ENCODE peak calls at places on chromosome 19, in six cellular contexts. One of them, this sample, is unnamed. For H3K4me1, the result is how much of the 10 kb centered on the place peaks cover.

GRCh38 chr19:10450853-10451609 is 30.7 kb downstream of the PDE4A start:
- DNase-seq in pancreas: no peak
- DNase-seq in fibroblast of lung: no peak
- DNase-seq in mammary epithelial cell: no peak
- DNase-seq in neural progenitor cell: peak
- DNase-seq in astrocyte: no peak
- DNase-seq in this sample: peak

GRCh38 chr19:34366670-34367423 is 1.9 kb downstream of the GPI start:
- DNase-seq in pancreas: no peak
- DNase-seq in fibroblast of lung: peak
- DNase-seq in mammary epithelial cell: peak
- DNase-seq in neural progenitor cell: no peak
- DNase-seq in astrocyte: peak
- DNase-seq in this sample: no peak

GRCh38 chr19:15282311-15282705 is 50.0 kb downstream of the BRD4 start:
- DNase-seq in pancreas: no peak
- DNase-seq in fibroblast of lung: no peak
- DNase-seq in mammary epithelial cell: peak
- DNase-seq in neural progenitor cell: no peak
- DNase-seq in astrocyte: no peak
- DNase-seq in this sample: no peak

GRCh38 chr19:15836345-15836594 is 20.8 kb upstream of the OR10H1 start:
- DNase-seq in pancreas: no peak
- DNase-seq in fibroblast of lung: peak
- DNase-seq in mammary epithelial cell: no peak
- DNase-seq in neural progenitor cell: no peak
- DNase-seq in astrocyte: peak
- DNase-seq in this sample: no peak

GRCh38 chr19:37551123-37551993 is 43.2 kb downstream of the ZNF571 start:
- DNase-seq in pancreas: no peak
- DNase-seq in fibroblast of lung: peak
- DNase-seq in mammary epithelial cell: peak
- DNase-seq in neural progenitor cell: no peak
- DNase-seq in astrocyte: peak
- DNase-seq in this sample: no peak

GRCh38 chr19:51441410-51442390 is 16.6 kb downstream of the SIGLEC8 start:
- DNase-seq in pancreas: no peak
- DNase-seq in fibroblast of lung: no peak
- DNase-seq in mammary epithelial cell: peak
- DNase-seq in neural progenitor cell: no peak
- DNase-seq in astrocyte: no peak
- DNase-seq in this sample: no peak

GRCh38 chr19:32674153-32674958 is 624 bp downstream of the ANKRD27 start:
- DNase-seq in pancreas: no peak
- DNase-seq in fibroblast of lung: no peak
- DNase-seq in mammary epithelial cell: no peak
- DNase-seq in neural progenitor cell: peak
- DNase-seq in astrocyte: no peak
- DNase-seq in this sample: no peak

GRCh38 chr19:14150041-14150769 is 13.8 kb upstream of the ASF1B start:
- DNase-seq in pancreas: no peak
- DNase-seq in fibroblast of lung: no peak
- DNase-seq in mammary epithelial cell: no peak
- DNase-seq in neural progenitor cell: no peak
- DNase-seq in astrocyte: no peak
- DNase-seq in this sample: no peak

GRCh38 chr19:325937-326565 is 18.5 kb downstream of the MIER2 start:
- DNase-seq in pancreas: no peak
- DNase-seq in fibroblast of lung: no peak
- DNase-seq in mammary epithelial cell: no peak
- DNase-seq in neural progenitor cell: no peak
- DNase-seq in astrocyte: no peak
- DNase-seq in this sample: no peak

GRCh38 chr19:40609561-40610395 is 8.6 kb downstream of the LTBP4 start:
- DNase-seq in pancreas: peak
- DNase-seq in fibroblast of lung: no peak
- DNase-seq in mammary epithelial cell: peak
- DNase-seq in neural progenitor cell: peak
- DNase-seq in astrocyte: peak
- DNase-seq in this sample: peak

GRCh38 chr19:19474950-19475781 is 40.2 kb downstream of the TSSK6 start:
- DNase-seq in pancreas: no peak
- DNase-seq in fibroblast of lung: no peak
- DNase-seq in mammary epithelial cell: no peak
- DNase-seq in neural progenitor cell: peak
- DNase-seq in astrocyte: no peak
- DNase-seq in this sample: no peak

GRCh38 chr19:28285078-28285477 is 927.9 kb downstream of the UQCRFS1 start:
- DNase-seq in pancreas: no peak
- DNase-seq in fibroblast of lung: no peak
- DNase-seq in mammary epithelial cell: no peak
- DNase-seq in neural progenitor cell: no peak
- DNase-seq in astrocyte: no peak
- DNase-seq in this sample: no peak

GRCh38 chr19:19010551-19010950 is 22.8 kb downstream of the SUGP2 start:
- DNase-seq in pancreas: no peak
- DNase-seq in fibroblast of lung: no peak
- DNase-seq in mammary epithelial cell: no peak
- DNase-seq in neural progenitor cell: no peak
- DNase-seq in astrocyte: no peak
- DNase-seq in this sample: no peak

GRCh38 chr19:40217921-40218890 is at the start of gene TTC9B:
- DNase-seq in pancreas: no peak
- DNase-seq in fibroblast of lung: no peak
- DNase-seq in mammary epithelial cell: peak
- DNase-seq in neural progenitor cell: peak
- DNase-seq in astrocyte: no peak
- DNase-seq in this sample: no peak

GRCh38 chr19:12953456-12954149 is 3.4 kb downstream of the GADD45GIP1 start:
- DNase-seq in pancreas: no peak
- DNase-seq in fibroblast of lung: no peak
- DNase-seq in mammary epithelial cell: no peak
- DNase-seq in neural progenitor cell: no peak
- DNase-seq in astrocyte: no peak
- DNase-seq in this sample: no peak

GRCh38 chr19:33778089-33778791 is 18.4 kb upstream of the KCTD15 start:
- DNase-seq in pancreas: peak
- DNase-seq in fibroblast of lung: peak
- DNase-seq in mammary epithelial cell: peak
- DNase-seq in neural progenitor cell: peak
- DNase-seq in astrocyte: no peak
- DNase-seq in this sample: peak

GRCh38 chr19:41265376-41266153 is 1.4 kb downstream of the HNRNPUL1 start:
- DNase-seq in pancreas: peak
- DNase-seq in fibroblast of lung: peak
- DNase-seq in mammary epithelial cell: peak
- DNase-seq in neural progenitor cell: peak
- DNase-seq in astrocyte: peak
- DNase-seq in this sample: no peak

GRCh38 chr19:34237939-34238338 is 16.4 kb upstream of the GARRE1 start:
- DNase-seq in pancreas: no peak
- DNase-seq in fibroblast of lung: no peak
- DNase-seq in mammary epithelial cell: no peak
- DNase-seq in neural progenitor cell: no peak
- DNase-seq in astrocyte: no peak
- DNase-seq in this sample: no peak

GRCh38 chr19:57668635-57669034 is at the start of gene ZSCAN4:
- DNase-seq in pancreas: no peak
- DNase-seq in fibroblast of lung: no peak
- DNase-seq in mammary epithelial cell: no peak
- DNase-seq in neural progenitor cell: no peak
- DNase-seq in astrocyte: no peak
- DNase-seq in this sample: no peak

GRCh38 chr19:40630571-40631160 is 29.5 kb downstream of the LTBP4 start:
- DNase-seq in pancreas: no peak
- DNase-seq in fibroblast of lung: no peak
- DNase-seq in mammary epithelial cell: no peak
- DNase-seq in neural progenitor cell: no peak
- DNase-seq in astrocyte: no peak
- DNase-seq in this sample: no peak

GRCh38 chr19:40147693-40148347 is 43.4 kb upstream of the MAP3K10 start:
- DNase-seq in pancreas: no peak
- DNase-seq in fibroblast of lung: peak
- DNase-seq in mammary epithelial cell: peak
- DNase-seq in neural progenitor cell: no peak
- DNase-seq in astrocyte: peak
- DNase-seq in this sample: no peak

GRCh38 chr19:1591421-1592022 is 1.1 kb downstream of the MBD3 start:
- DNase-seq in pancreas: no peak
- DNase-seq in fibroblast of lung: no peak
- DNase-seq in mammary epithelial cell: no peak
- DNase-seq in neural progenitor cell: peak
- DNase-seq in astrocyte: no peak
- DNase-seq in this sample: no peak

GRCh38 chr19:7506385-7507328 is 9.2 kb upstream of the ZNF358 start:
- DNase-seq in pancreas: peak
- DNase-seq in fibroblast of lung: peak
- DNase-seq in mammary epithelial cell: peak
- DNase-seq in neural progenitor cell: peak
- DNase-seq in astrocyte: peak
- DNase-seq in this sample: peak

GRCh38 chr19:55453861-55454260 is 7.6 kb downstream of the ISOC2 start:
- DNase-seq in pancreas: no peak
- DNase-seq in fibroblast of lung: no peak
- DNase-seq in mammary epithelial cell: no peak
- DNase-seq in neural progenitor cell: no peak
- DNase-seq in astrocyte: no peak
- DNase-seq in this sample: no peak

GRCh38 chr19:55452381-55453325 is 8.8 kb downstream of the ISOC2 start:
- DNase-seq in pancreas: no peak
- DNase-seq in fibroblast of lung: peak
- DNase-seq in mammary epithelial cell: peak
- DNase-seq in neural progenitor cell: peak
- DNase-seq in astrocyte: peak
- DNase-seq in this sample: peak

GRCh38 chr19:55455576-55456235 is 5.7 kb downstream of the ISOC2 start:
- DNase-seq in pancreas: no peak
- DNase-seq in fibroblast of lung: no peak
- DNase-seq in mammary epithelial cell: no peak
- DNase-seq in neural progenitor cell: no peak
- DNase-seq in astrocyte: no peak
- DNase-seq in this sample: no peak

GRCh38 chr19:55456347-55456746 is 5.1 kb downstream of the ISOC2 start:
- DNase-seq in pancreas: no peak
- DNase-seq in fibroblast of lung: no peak
- DNase-seq in mammary epithelial cell: no peak
- DNase-seq in neural progenitor cell: no peak
- DNase-seq in astrocyte: no peak
- DNase-seq in this sample: no peak

DNA sequence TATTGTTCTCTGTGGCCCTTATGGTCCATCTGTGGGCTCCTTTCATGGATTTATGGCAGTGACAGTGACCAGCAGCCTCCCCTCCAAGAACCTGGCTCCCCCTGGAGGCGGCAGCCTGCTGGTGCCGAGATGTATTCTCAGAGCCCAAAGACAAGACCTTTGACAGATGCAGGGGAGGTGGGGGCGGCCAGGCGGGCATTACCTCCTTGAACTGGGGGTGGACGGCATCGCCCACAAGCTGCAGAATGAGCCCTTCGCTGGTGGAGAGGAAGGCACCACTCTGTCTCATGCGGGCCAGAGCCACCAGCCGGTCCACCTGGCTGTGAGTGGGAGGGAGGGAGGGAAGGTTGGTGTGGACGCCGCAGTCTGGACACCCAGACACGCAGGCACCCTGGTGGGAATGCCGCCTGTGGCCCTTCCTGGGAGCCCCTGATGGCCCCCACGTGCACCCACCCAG is 6.6 kb downstream of the ISOC2 start:
- DNase-seq in pancreas: no peak
- DNase-seq in fibroblast of lung: peak
- DNase-seq in mammary epithelial cell: peak
- DNase-seq in neural progenitor cell: peak
- DNase-seq in astrocyte: no peak
- DNase-seq in this sample: peak
- TF ChIP-seq CTCF in pancreas: no peak
- TF ChIP-seq CTCF in fibroblast of lung: peak
- TF ChIP-seq CTCF in mammary epithelial cell: peak
- TF ChIP-seq CTCF in neural progenitor cell: peak
- TF ChIP-seq CTCF in astrocyte: peak
- TF ChIP-seq CTCF in this sample: peak

DNA sequence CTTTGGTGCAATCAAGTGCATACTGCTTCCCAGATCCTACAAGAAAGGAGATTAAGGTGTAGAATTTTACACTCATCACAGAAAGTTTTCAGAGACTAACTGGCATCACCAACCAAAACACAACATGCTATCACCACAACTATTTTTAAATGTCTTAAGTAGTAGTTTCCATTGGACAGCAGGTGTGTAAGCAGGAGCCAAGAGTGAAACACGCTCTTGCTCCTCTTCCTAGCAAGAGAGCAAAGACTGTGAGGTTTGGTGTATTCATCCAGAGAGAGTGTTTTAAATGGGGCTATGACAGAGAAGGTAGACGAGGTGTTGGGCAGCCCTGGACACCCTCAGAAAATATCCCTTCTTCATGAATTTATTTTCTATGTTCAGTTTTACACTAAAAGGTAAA is 12.5 kb upstream of the LILRA4 start:
- DNase-seq in pancreas: no peak
- DNase-seq in fibroblast of lung: no peak
- DNase-seq in mammary epithelial cell: no peak
- DNase-seq in neural progenitor cell: no peak
- DNase-seq in astrocyte: no peak
- DNase-seq in this sample: no peak
- H3K4me1 ChIP-seq in pancreas: under half
- H3K4me1 ChIP-seq in fibroblast of lung: under half
- H3K4me1 ChIP-seq in mammary epithelial cell: under half
- H3K4me1 ChIP-seq in neural progenitor cell: under half
- H3K4me1 ChIP-seq in astrocyte: under half
- H3K4me1 ChIP-seq in this sample: under half

DNA sequence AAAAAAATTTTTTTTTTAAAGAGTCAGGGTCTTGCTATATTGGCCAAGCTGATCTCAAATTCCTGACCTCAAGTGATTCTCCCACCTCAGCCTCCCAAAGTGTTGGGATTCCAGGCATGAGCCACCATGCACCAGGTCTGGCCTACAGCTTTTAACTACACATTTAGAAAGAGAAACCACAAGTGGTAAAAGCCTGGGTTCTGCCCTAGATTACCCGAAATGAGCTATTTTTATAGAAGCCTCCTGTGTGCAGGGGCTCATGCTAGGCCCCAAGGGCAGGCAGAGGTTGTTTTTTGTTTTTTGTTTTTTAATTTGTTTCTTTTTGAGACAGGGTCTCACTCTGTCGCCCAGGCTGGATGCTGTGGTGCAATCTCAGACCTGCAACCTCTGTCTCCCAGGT is 14.0 kb upstream of the MYADM start:
- DNase-seq in pancreas: no peak
- DNase-seq in fibroblast of lung: no peak
- DNase-seq in mammary epithelial cell: no peak
- DNase-seq in neural progenitor cell: no peak
- DNase-seq in astrocyte: no peak
- DNase-seq in this sample: no peak
- H3K4me3 ChIP-seq in pancreas: no peak
- H3K4me3 ChIP-seq in fibroblast of lung: no peak
- H3K4me3 ChIP-seq in mammary epithelial cell: no peak
- H3K4me3 ChIP-seq in neural progenitor cell: no peak
- H3K4me3 ChIP-seq in astrocyte: no peak
- H3K4me3 ChIP-seq in this sample: no peak

GRCh38 chr19:50007170-50007569 is 18.0 kb downstream of the VRK3 start:
- DNase-seq in pancreas: no peak
- DNase-seq in fibroblast of lung: no peak
- DNase-seq in mammary epithelial cell: no peak
- DNase-seq in neural progenitor cell: no peak
- DNase-seq in astrocyte: no peak
- DNase-seq in this sample: no peak
- TF ChIP-seq CTCF in pancreas: no peak
- TF ChIP-seq CTCF in fibroblast of lung: no peak
- TF ChIP-seq CTCF in mammary epithelial cell: no peak
- TF ChIP-seq CTCF in neural progenitor cell: no peak
- TF ChIP-seq CTCF in astrocyte: no peak
- TF ChIP-seq CTCF in this sample: no peak

This sample was measured in Caco-2.